ENCODE peak calls at places on chromosomes 12 and 14, in six cellular contexts. H, P, I, G, C and Z are unnamed samples.

GRCh38 chr12:4610481-4610880 is 38.4 kb downstream of the AKAP3 start:
- DNase-seq in H (no peak), P (no peak), I (no peak), G (no peak), C (no peak), Z (no peak)

GRCh38 chr14:97527993-97528392 is 730.8 kb downstream of the VRK1 start:
- DNase-seq in H (no peak), P (no peak), I (no peak), G (no peak), C (no peak), Z (no peak)

GRCh38 chr14:20631821-20632389 is 9.6 kb downstream of the OR6S1 start:
- DNase-seq in H (peak; percentile 81), P (no peak), I (peak; percentile 56), G (peak; percentile 74), C (no peak), Z (peak; percentile 83)

GRCh38 chr14:94654071-94654974 is 42.1 kb downstream of the SERPINA3 start:
- DNase-seq in H (no peak), P (no peak), I (peak; percentile 5), G (no peak), C (no peak), Z (no peak)

GRCh38 chr12:108890208-108890607 is 10.3 kb downstream of the DAO start:
- DNase-seq in H (no peak), P (no peak), I (peak; percentile 15), G (no peak), C (no peak), Z (no peak)

GRCh38 chr12:124847675-124848074 is 16.0 kb downstream of the SCARB1 start:
- DNase-seq in H (no peak), P (no peak), I (peak; percentile 50), G (no peak), C (no peak), Z (no peak)

GRCh38 chr12:29088611-29089219 is 60.4 kb upstream of the FAR2 start:
- DNase-seq in H (no peak), P (peak; percentile 35), I (peak; percentile 16), G (no peak), C (peak; percentile 4), Z (no peak)

GRCh38 chr12:11106288-11106687 is 14.2 kb upstream of the TAS2R43 start:
- DNase-seq in H (no peak), P (no peak), I (no peak), G (no peak), C (no peak), Z (no peak)

GRCh38 chr12:53694746-53695145 is 18.9 kb upstream of the ATP5MC2 start:
- DNase-seq in H (no peak), P (no peak), I (no peak), G (no peak), C (no peak), Z (no peak)

GRCh38 chr12:108414021-108414420 is 74.9 kb upstream of the CMKLR1 start:
- DNase-seq in H (no peak), P (no peak), I (no peak), G (no peak), C (no peak), Z (no peak)